ENCODE peak calls at places on chromosomes 5 and 9, in nine cellular contexts. J is heart left ventricle, A is ovary, G is left ventricle myocardium inferior, P is neuronal stem cell, O is IMR-90, N is HL-60, T is tibial nerve, Y is mammary epithelial cell. I is an unnamed sample.

GRCh38 chr9:90331826-90332575 is 310.6 kb downstream of the DIRAS2 start:
- DNase-seq in J (no peak), A (no peak), G (no peak), P (no peak), O (peak; percentile 63), N (no peak), T (no peak), Y (no peak), I (no peak)

GRCh38 chr9:32426278-32426939 is 42.0 kb downstream of the ACO1 start:
- DNase-seq in J (no peak), A (peak; percentile 61), G (no peak), P (no peak), O (peak; percentile 99), N (no peak), T (no peak), Y (peak; percentile 71), I (no peak)

GRCh38 chr9:108259917-108260675 is 595.7 kb downstream of the ACTL7B start:
- DNase-seq in J (no peak), A (no peak), G (no peak), P (no peak), O (no peak), N (no peak), T (no peak), Y (peak; percentile 91), I (no peak)

GRCh38 chr5:74596930-74597329 is 43.6 kb downstream of the ENC1 start:
- DNase-seq in J (no peak), A (no peak), G (no peak), P (peak; percentile 65), O (no peak), N (no peak), T (no peak), Y (no peak), I (no peak)

GRCh38 chr5:173893192-173893561 is 5.0 kb downstream of the CPEB4 start:
- DNase-seq in J (no peak), A (no peak), G (no peak), P (no peak), O (no peak), N (no peak), T (no peak), Y (no peak), I (no peak)

GRCh38 chr5:75235711-75236110 is 967 bp downstream of the ANKRD31 start:
- DNase-seq in J (no peak), A (no peak), G (no peak), P (no peak), O (no peak), N (no peak), T (no peak), Y (no peak), I (no peak)

GRCh38 chr5:142981886-142982820 is 212.0 kb downstream of the ARHGAP26 start:
- DNase-seq in J (peak; percentile 88), A (peak; percentile 83), G (peak; percentile 84), P (peak; percentile 33), O (peak; percentile 92), N (no peak), T (peak; percentile 70), Y (peak; percentile 94), I (no peak)

GRCh38 chr5:38870595-38870994 is 24.8 kb downstream of the OSMR start:
- DNase-seq in J (no peak), A (no peak), G (no peak), P (no peak), O (no peak), N (no peak), T (no peak), Y (no peak), I (no peak)

GRCh38 chr5:124824637-124825158 is 78.3 kb upstream of the ZNF608 start:
- DNase-seq in J (no peak), A (no peak), G (no peak), P (no peak), O (peak; percentile 85), N (no peak), T (no peak), Y (peak; percentile 83), I (no peak)

GRCh38 chr9:136482046-136482792 is 621 bp downstream of the SEC16A start:
- DNase-seq in J (no peak), A (no peak), G (no peak), P (peak; percentile 29), O (peak; percentile 37), N (peak; percentile 64), T (peak; percentile 29), Y (peak; percentile 39), I (peak; percentile 42)

GRCh38 chr5:140007311-140007710 is 35.8 kb downstream of the NRG2 start:
- DNase-seq in J (no peak), A (no peak), G (no peak), P (no peak), O (no peak), N (no peak), T (no peak), Y (no peak), I (no peak)

GRCh38 chr5:180330810-180331646 is 22.1 kb downstream of the GFPT2 start:
- DNase-seq in J (no peak), A (peak; percentile 66), G (peak; percentile 59), P (no peak), O (peak; percentile 99), N (no peak), T (peak; percentile 81), Y (peak; percentile 53), I (no peak)

DNA sequence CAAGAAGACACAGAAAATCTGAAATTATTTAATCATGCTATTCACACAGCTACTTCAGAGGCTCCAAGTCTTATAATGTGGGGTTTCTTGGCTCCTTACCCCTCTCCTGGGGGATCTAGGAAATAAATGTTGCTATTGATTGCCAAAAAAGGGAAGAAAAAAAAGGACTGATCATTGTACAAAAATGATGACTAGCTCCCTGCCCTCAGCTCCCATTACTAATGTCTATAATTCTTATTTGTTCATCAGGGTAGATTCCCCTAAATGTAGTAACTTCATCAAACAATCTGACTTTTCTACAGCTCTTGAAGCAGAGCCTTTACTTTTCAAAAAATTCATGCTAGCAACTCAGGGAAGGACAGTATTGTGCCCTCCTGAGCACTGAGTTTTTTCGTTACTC is 3.3 kb upstream of the SMC5 start:
- DNase-seq in J (no peak), A (no peak), G (no peak), P (no peak), O (peak; percentile 45), N (no peak), T (no peak), Y (peak; percentile 19), I (no peak)
- H3K27ac ChIP-seq in J (no peak overlapping the region), A (no peak overlapping the region), G (no peak overlapping the region), P (no peak overlapping the region), O (peak overlapping the region; percentile 83), N (no peak overlapping the region), T (peak overlapping the region; percentile 36), Y (peak overlapping the region; percentile 93), I (no peak overlapping the region)

GRCh38 chr5:107805819-107806218 is 135.1 kb upstream of the EFNA5 start:
- DNase-seq in J (no peak), A (no peak), G (no peak), P (peak; percentile 36), O (no peak), N (no peak), T (no peak), Y (no peak), I (no peak)

GRCh38 chr5:107809201-107810034 is 138.7 kb upstream of the EFNA5 start:
- DNase-seq in J (no peak), A (no peak), G (no peak), P (no peak), O (peak; percentile 48), N (no peak), T (no peak), Y (no peak), I (no peak)

GRCh38 chr5:107806271-107806670 is 135.5 kb upstream of the EFNA5 start:
- DNase-seq in J (no peak), A (no peak), G (no peak), P (no peak), O (no peak), N (no peak), T (no peak), Y (no peak), I (no peak)

GRCh38 chr5:107806705-107807104 is 136.0 kb upstream of the EFNA5 start:
- DNase-seq in J (no peak), A (no peak), G (no peak), P (no peak), O (peak; percentile 80), N (no peak), T (no peak), Y (peak; percentile 83), I (no peak)

GRCh38 chr5:107808671-107809137 is 138.0 kb upstream of the EFNA5 start:
- DNase-seq in J (no peak), A (no peak), G (no peak), P (peak; percentile 80), O (no peak), N (no peak), T (no peak), Y (no peak), I (no peak)
- H3K4me3 ChIP-seq in J (no peak overlapping the region), A (no peak overlapping the region), G (no peak overlapping the region), P (no peak overlapping the region), O (no peak overlapping the region), N (no peak overlapping the region), T (no peak overlapping the region), Y (no peak overlapping the region), I (no peak overlapping the region)

GRCh38 chr5:14258840-14259239 is 115.7 kb downstream of the TRIO start:
- DNase-seq in J (no peak), A (peak; percentile 54), G (no peak), P (peak; percentile 33), O (no peak), N (no peak), T (no peak), Y (no peak), I (no peak)

GRCh38 chr5:14260637-14261036 is 117.5 kb downstream of the TRIO start:
- DNase-seq in J (no peak), A (no peak), G (no peak), P (no peak), O (no peak), N (no peak), T (no peak), Y (no peak), I (no peak)

GRCh38 chr5:14256756-14257393 is 113.7 kb downstream of the TRIO start:
- DNase-seq in J (no peak), A (no peak), G (no peak), P (no peak), O (no peak), N (no peak), T (no peak), Y (no peak), I (no peak)

GRCh38 chr5:14256026-14256690 is 113.0 kb downstream of the TRIO start:
- DNase-seq in J (no peak), A (no peak), G (no peak), P (no peak), O (no peak), N (no peak), T (no peak), Y (no peak), I (no peak)

DNA sequence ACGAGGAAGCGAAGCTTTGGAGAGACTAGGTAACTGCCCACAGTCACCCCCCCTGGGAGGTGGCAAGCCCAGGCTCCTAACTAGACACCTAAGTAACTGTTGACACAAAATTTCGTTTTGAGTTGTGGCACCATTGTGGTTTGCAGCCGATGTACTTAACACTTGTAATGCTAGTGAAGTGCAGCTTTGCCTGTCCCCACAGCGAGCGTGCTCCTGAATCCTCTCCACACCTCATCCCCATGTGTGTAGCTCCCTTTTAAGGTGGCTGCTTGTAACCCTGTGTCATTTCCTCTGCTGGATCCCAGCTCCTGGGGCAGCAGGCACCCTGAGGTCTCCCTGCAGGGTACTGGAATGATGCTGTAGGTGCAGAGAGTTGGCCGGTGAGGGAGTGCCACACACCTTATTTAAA is 114.9 kb downstream of the TRIO start:
- DNase-seq in J (no peak), A (no peak), G (no peak), P (no peak), O (no peak), N (no peak), T (no peak), Y (no peak), I (no peak)
- H3K27ac ChIP-seq in J (peak overlapping the region; percentile 26), A (no peak overlapping the region), G (peak overlapping the region; percentile 68), P (no peak overlapping the region), O (peak overlapping the region; percentile 47), N (no peak overlapping the region), T (no peak overlapping the region), Y (no peak overlapping the region), I (no peak overlapping the region)

GRCh38 chr9:133562611-133563285 is 28.2 kb downstream of the ADAMTSL2 start:
- DNase-seq in J (no peak), A (no peak), G (no peak), P (no peak), O (no peak), N (no peak), T (no peak), Y (no peak), I (no peak)
- H3K4me3 ChIP-seq in J (no peak overlapping the region), A (no peak overlapping the region), G (peak overlapping the region; percentile 14), P (no peak overlapping the region), O (no peak overlapping the region), N (no peak overlapping the region), T (no peak overlapping the region), Y (no peak overlapping the region), I (no peak overlapping the region)